ENCODE peak calls at places on chromosomes 12 and 14, in seven cellular contexts. I, D, R, M, X, A and H are unnamed samples.

GRCh38 chr12:132025526-132025925 is 75.8 kb downstream of the EP400 start:
- DNase-seq in I (no peak), X (no peak), A (no peak), D (no peak), R (no peak), M (no peak), H (no peak)

GRCh38 chr12:128970941-128971340 is 117.7 kb downstream of the GLT1D1 start:
- DNase-seq in I (no peak), M (no peak), A (no peak), D (no peak), X (no peak), R (no peak), H (no peak)

GRCh38 chr14:96574633-96575191 is 72.5 kb downstream of the PAPOLA start:
- DNase-seq in I (peak), R (no peak), M (peak), X (no peak), D (no peak), A (peak), H (no peak)

GRCh38 chr14:49770212-49770817 is 2.4 kb downstream of the KLHDC2 start:
- DNase-seq in D (no peak), R (peak), M (peak), A (no peak), I (peak), X (no peak), H (peak)

GRCh38 chr14:100239200-100239839 is 376 bp downstream of the YY1 start:
- DNase-seq in M (no peak), I (no peak), R (no peak), X (no peak), A (no peak), D (peak), H (no peak)

GRCh38 chr14:94031880-94032279 is 5.7 kb downstream of the OTUB2 start:
- DNase-seq in M (no peak), I (no peak), A (no peak), D (no peak), R (no peak), X (no peak), H (no peak)

GRCh38 chr14:44339862-44340261 is 167.2 kb downstream of the FSCB start:
- DNase-seq in X (no peak), A (no peak), D (no peak), M (no peak), I (no peak), R (no peak), H (no peak)

GRCh38 chr14:91418387-91419043 is 895 bp upstream of the CCDC88C start:
- DNase-seq in A (no peak), R (peak), X (peak), M (peak), D (peak), I (peak), H (no peak)

GRCh38 chr12:42689699-42690098 is 100.2 kb upstream of the PRICKLE1 start:
- DNase-seq in X (no peak), D (no peak), A (no peak), M (no peak), I (no peak), R (no peak), H (no peak)

GRCh38 chr12:49582840-49583239 is 14.9 kb upstream of the MCRS1 start:
- DNase-seq in R (no peak), D (no peak), M (no peak), X (no peak), I (peak), A (no peak), H (no peak)

GRCh38 chr12:45730842-45731336 is 1.4 kb downstream of the ARID2 start:
- DNase-seq in R (no peak), D (no peak), A (no peak), I (peak), X (no peak), M (peak), H (no peak)

GRCh38 chr12:53234236-53234635 is 2.2 kb upstream of the RARG start:
- DNase-seq in A (no peak), D (no peak), X (no peak), I (no peak), M (no peak), R (no peak), H (no peak)

GRCh38 chr14:53929871-53930685 is 26.5 kb downstream of the BMP4 start:
- DNase-seq in R (peak), I (no peak), M (no peak), A (no peak), D (no peak), X (no peak), H (no peak)

GRCh38 chr14:49992036-49992435 is 99.2 kb downstream of the ARF6 start:
- DNase-seq in I (no peak), D (no peak), X (no peak), A (no peak), M (no peak), R (no peak), H (no peak)

GRCh38 chr12:96501139-96501741 is 11.9 kb downstream of the CFAP54 start:
- DNase-seq in D (no peak), X (peak), R (peak), M (peak), A (no peak), I (peak), H (peak)

GRCh38 chr12:13347241-13348043 is 150.9 kb downstream of the EMP1 start:
- DNase-seq in A (peak), D (peak), X (no peak), R (no peak), M (peak), I (peak), H (peak)

GRCh38 chr14:26596722-26597030 is 1.2 kb downstream of the NOVA1 start:
- DNase-seq in I (peak), M (no peak), A (no peak), D (peak), X (peak), R (no peak), H (no peak)

GRCh38 chr14:68307769-68308168 is 485.1 kb downstream of the ZFP36L1 start:
- DNase-seq in X (no peak), M (peak), R (no peak), I (peak), A (no peak), D (no peak), H (no peak)

GRCh38 chr12:26027401-26027800 is 68.9 kb downstream of the RASSF8 start:
- DNase-seq in R (no peak), M (no peak), A (no peak), D (no peak), I (no peak), X (no peak), H (peak)

GRCh38 chr12:76025601-76026575 is 5.7 kb downstream of the PHLDA1 start:
- DNase-seq in I (peak), X (no peak), R (no peak), M (peak), D (no peak), A (no peak), H (no peak)

GRCh38 chr14:29262979-29263378 is 496.4 kb downstream of the FOXG1 start:
- DNase-seq in M (no peak), X (no peak), I (no peak), D (no peak), A (no peak), R (no peak), H (no peak)

GRCh38 chr12:111761706-111762105 is 5.0 kb upstream of the ALDH2 start:
- DNase-seq in R (no peak), D (no peak), A (no peak), I (no peak), X (no peak), M (no peak), H (no peak)

GRCh38 chr12:122681814-122682213 is 21.3 kb downstream of the HCAR2 start:
- DNase-seq in I (peak), A (no peak), M (peak), D (no peak), R (no peak), X (no peak), H (no peak)

GRCh38 chr12:79373896-79374499 is 316.8 kb downstream of the PAWR start:
- DNase-seq in D (no peak), A (no peak), I (peak), R (no peak), X (no peak), M (peak), H (no peak)

GRCh38 chr12:46519407-46519806 is 146.8 kb upstream of the SLC38A2 start:
- DNase-seq in X (no peak), R (no peak), M (no peak), A (no peak), I (no peak), D (no peak), H (no peak)

GRCh38 chr12:106918746-106919145 is 37.0 kb upstream of the TMEM263 start:
- DNase-seq in X (no peak), A (no peak), I (peak), M (peak), D (no peak), R (no peak), H (no peak)
- TF ChIP-seq CTCF in X (no peak), A (peak), I (peak), M (peak), D (no peak), R (peak), H (peak)

DNA sequence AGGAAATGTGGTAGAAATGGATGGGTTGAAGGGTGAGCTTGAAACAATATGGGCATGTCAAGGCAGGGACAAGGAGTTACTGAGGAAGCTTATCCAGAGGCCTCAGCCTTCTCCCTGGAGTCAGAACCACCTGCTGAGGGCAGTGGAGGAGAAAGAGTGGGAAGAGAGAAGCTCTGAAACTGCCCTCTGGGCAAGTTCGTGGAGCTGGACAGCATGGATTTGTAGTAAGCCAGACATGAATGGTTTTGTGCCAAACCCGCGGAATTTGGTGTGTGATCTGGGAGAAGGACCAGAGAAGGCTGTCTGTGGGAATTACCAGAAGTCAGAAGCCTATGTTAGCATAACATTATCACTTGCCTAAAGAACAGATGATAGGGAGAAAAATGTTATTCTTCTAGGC is 164.8 kb downstream of the SLC41A2 start:
- DNase-seq in D (no peak), R (no peak), X (peak), A (no peak), M (peak), I (peak), H (no peak)
- H3K4me3 ChIP-seq in D (no peak), R (no peak), X (no peak), A (no peak), M (no peak), I (no peak), H (no peak)

GRCh38 chr12:60684988-60685655 is 1089.3 kb downstream of the SLC16A7 start:
- DNase-seq in M (no peak), I (no peak), A (no peak), R (no peak), D (no peak), X (no peak), H (no peak)
- TF ChIP-seq CTCF in M (no peak), I (peak), A (no peak), R (no peak), D (no peak), X (no peak), H (no peak)

DNA sequence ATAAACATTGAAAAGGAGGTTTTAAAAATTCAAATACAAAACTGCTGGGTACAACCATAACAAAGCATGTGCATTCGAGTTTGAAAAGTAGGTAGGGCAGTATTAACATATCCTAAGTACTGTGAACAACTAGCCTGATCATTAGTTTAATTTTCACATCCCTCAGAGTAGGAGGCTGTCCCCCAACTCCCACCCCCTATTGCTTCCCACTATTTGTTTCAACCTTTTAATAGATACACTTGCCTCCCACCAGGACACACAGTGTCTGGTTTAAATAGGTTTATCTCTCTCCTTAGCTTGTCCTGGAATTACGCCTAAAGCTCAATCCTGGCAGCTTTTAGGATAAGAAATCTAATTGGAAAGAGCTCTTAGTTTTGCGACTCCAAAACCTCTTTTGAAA is 2.1 kb downstream of the TAOK3 start:
- DNase-seq in A (no peak), R (no peak), X (no peak), M (no peak), D (no peak), I (no peak), H (no peak)
- H3K4me3 ChIP-seq in A (peak), R (no peak), X (peak), M (peak), D (peak), I (no peak), H (peak)

DNA sequence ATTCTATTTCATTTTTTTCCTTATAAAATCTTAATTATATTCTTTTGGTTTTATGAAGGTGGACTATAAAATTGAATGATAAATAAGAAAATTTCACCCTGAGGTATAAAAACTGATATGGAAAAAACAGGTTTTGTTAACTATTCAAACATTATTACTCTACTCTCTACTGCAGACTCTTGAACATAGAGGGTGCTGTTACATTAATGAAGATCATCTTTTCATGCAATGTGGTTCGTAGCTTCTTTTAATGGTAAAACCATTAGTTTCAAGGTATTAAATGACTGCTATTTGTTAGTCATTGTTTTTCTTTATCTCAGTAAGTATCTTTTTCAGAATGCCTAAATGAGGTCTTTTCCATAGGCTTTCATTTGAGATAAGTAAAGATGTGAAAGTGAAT is 510.4 kb downstream of the SLC16A7 start:
- DNase-seq in M (peak), A (no peak), X (no peak), R (no peak), I (peak), D (no peak), H (no peak)
- TF ChIP-seq CTCF in M (peak), A (peak), X (no peak), R (peak), I (peak), D (no peak), H (no peak)

GRCh38 chr12:113422929-113423669 is 919 bp downstream of the SDSL start:
- DNase-seq in I (no peak), R (no peak), D (no peak), M (no peak), X (no peak), A (no peak), H (no peak)
- H3K4me3 ChIP-seq in I (peak), R (peak), D (peak), M (peak), X (peak), A (peak), H (peak)

DNA sequence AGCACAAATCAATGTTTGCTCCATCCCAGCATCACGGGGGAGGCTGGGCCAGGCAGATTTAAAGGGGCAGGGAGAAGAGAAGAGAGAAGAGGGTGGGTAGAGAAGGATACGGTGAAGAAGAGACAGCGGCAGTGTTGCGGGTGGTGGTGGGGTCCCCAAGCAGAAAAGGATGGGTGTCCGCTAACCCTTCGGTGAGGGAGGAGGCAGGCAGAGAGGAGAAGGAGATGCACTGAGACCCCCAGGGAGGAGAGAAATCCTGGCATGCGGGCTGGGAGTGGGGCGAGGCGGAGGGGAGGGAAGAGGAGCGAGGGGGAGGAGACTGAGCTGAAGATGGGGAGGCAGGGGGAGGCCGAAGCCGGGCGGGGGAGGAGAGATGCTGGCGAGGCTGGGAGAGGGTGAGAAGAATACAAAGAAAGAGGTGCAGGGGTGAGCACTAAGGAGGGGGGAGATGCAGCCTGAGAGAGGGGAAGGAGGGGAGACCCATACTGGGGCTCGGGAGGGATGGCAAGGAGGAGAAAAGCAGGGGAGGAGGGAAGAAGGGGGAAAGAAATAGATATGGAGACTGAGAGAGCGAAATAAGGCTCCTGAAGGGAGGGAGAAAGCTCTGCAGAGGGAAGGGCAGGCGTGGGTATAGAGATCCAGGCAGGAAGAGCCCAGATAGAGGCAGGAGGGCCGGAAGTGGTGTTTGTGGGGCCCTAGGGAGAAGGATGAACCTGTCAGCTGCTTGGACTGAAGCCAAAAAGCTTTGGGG is at the start of gene JPH4:
- DNase-seq in X (no peak), R (no peak), I (no peak), D (peak), M (no peak), A (no peak), H (no peak)
- TF ChIP-seq CTCF in X (no peak), R (no peak), I (no peak), D (no peak), M (no peak), A (no peak), H (no peak)

GRCh38 chr12:113186666-113187325 is 1.3 kb downstream of the RITA1 start:
- DNase-seq in M (no peak), I (no peak), A (no peak), X (no peak), R (no peak), D (no peak), H (no peak)
- H3K4me3 ChIP-seq in M (peak), I (peak), A (peak), X (peak), R (no peak), D (peak), H (peak)

GRCh38 chr12:24778486-24779304 is 170.2 kb downstream of the BCAT1 start:
- DNase-seq in D (no peak), A (no peak), R (no peak), M (peak), I (peak), X (no peak), H (no peak)

GRCh38 chr12:24776856-24777255 is 172.0 kb downstream of the BCAT1 start:
- DNase-seq in X (no peak), R (no peak), M (no peak), A (no peak), I (peak), D (no peak), H (no peak)

GRCh38 chr12:24777359-24777758 is 171.5 kb downstream of the BCAT1 start:
- DNase-seq in M (no peak), X (no peak), A (no peak), R (peak), D (no peak), I (no peak), H (no peak)

GRCh38 chr12:24780969-24781368 is 167.9 kb downstream of the BCAT1 start:
- DNase-seq in D (no peak), A (no peak), X (no peak), I (peak), R (no peak), M (peak), H (no peak)
- TF ChIP-seq CTCF in D (no peak), A (no peak), X (no peak), I (no peak), R (no peak), M (peak), H (peak)

GRCh38 chr12:51216652-51217051 is 1.2 kb downstream of the POU6F1 start:
- DNase-seq in M (no peak), R (no peak), D (no peak), I (no peak), A (no peak), X (no peak), H (no peak)
- H3K4me3 ChIP-seq in M (peak), R (peak), D (peak), I (peak), A (peak), X (peak), H (peak)